ENCODE peak calls at places on chromosome 13, in five cellular contexts. A is psoas muscle, W is dermis microvascular lymphatic vessel endothelial cell, E is left colon, I is fibroblast of gingiva. M is an unnamed sample.

GRCh38 chr13:74774252-74774651 is 640.0 kb upstream of the KLF12 start:
- DNase-seq in A (no peak), W (no peak), E (no peak), I (peak; percentile 69), M (peak; percentile 77)

GRCh38 chr13:89380101-89380500 is 1708.9 kb downstream of the SLITRK5 start:
- DNase-seq in A (no peak), W (no peak), E (no peak), I (no peak), M (no peak)

GRCh38 chr13:48775285-48775684 is 121.6 kb downstream of the CYSLTR2 start:
- DNase-seq in A (no peak), W (no peak), E (no peak), I (no peak), M (no peak)

GRCh38 chr13:41960195-41960699 is 662 bp downstream of the VWA8 start:
- DNase-seq in A (no peak), W (peak; percentile 3), E (no peak), I (peak; percentile 24), M (peak; percentile 62)

GRCh38 chr13:89925107-89925506 is 1422.4 kb upstream of the MIR17HG start:
- DNase-seq in A (no peak), W (peak; percentile 56), E (no peak), I (peak; percentile 9), M (no peak)

GRCh38 chr13:48265217-48265815 is 32.3 kb downstream of the ITM2B start:
- DNase-seq in A (no peak), W (no peak), E (no peak), I (no peak), M (no peak)

GRCh38 chr13:109509154-109509905 is 277.1 kb downstream of the IRS2 start:
- DNase-seq in A (no peak), W (no peak), E (no peak), I (peak; percentile 46), M (peak; percentile 28)

GRCh38 chr13:50677687-50678463 is 165.6 kb downstream of the DLEU7 start:
- DNase-seq in A (no peak), W (peak; percentile 28), E (no peak), I (no peak), M (no peak)

GRCh38 chr13:50955807-50956206 is 46.2 kb downstream of the RNASEH2B start:
- DNase-seq in A (no peak), W (no peak), E (no peak), I (no peak), M (no peak)

GRCh38 chr13:23695711-23696512 is 125.7 kb downstream of the TNFRSF19 start:
- DNase-seq in A (peak; percentile 72), W (peak; percentile 5), E (no peak), I (no peak), M (no peak)

GRCh38 chr13:82330499-82330898 is 1551.8 kb downstream of the SLITRK1 start:
- DNase-seq in A (no peak), W (peak; percentile 4), E (no peak), I (no peak), M (peak; percentile 20)

GRCh38 chr13:111384441-111385181 is 64.2 kb downstream of the TEX29 start:
- DNase-seq in A (no peak), W (no peak), E (no peak), I (no peak), M (no peak)

GRCh38 chr13:43269037-43269476 is 245.7 kb downstream of the DNAJC15 start:
- DNase-seq in A (no peak), W (peak; percentile 24), E (peak; percentile 53), I (peak; percentile 98), M (peak; percentile 89)

GRCh38 chr13:99371956-99372355 is 64.8 kb upstream of the GPR183 start:
- DNase-seq in A (no peak), W (no peak), E (no peak), I (no peak), M (no peak)

GRCh38 chr13:107035186-107035585 is 467.2 kb upstream of the ARGLU1 start:
- DNase-seq in A (no peak), W (no peak), E (no peak), I (no peak), M (no peak)

GRCh38 chr13:44903596-44903995 is 85.7 kb downstream of the NUFIP1 start:
- DNase-seq in A (peak; percentile 94), W (peak; percentile 34), E (peak; percentile 70), I (peak; percentile 98), M (peak; percentile 90)

GRCh38 chr13:27280009-27280646 is 9.5 kb downstream of the RASL11A start:
- DNase-seq in A (no peak), W (no peak), E (no peak), I (no peak), M (no peak)

GRCh38 chr13:98741741-98742435 is 10.6 kb downstream of the SLC15A1 start:
- DNase-seq in A (no peak), W (no peak), E (no peak), I (peak; percentile 42), M (no peak)

GRCh38 chr13:114130708-114131580 is 1.5 kb downstream of the RASA3 start:
- DNase-seq in A (peak; percentile 90), W (peak; percentile 82), E (no peak), I (peak; percentile 88), M (peak; percentile 76)

GRCh38 chr13:24264976-24265375 is 44.4 kb upstream of the C1QTNF9 start:
- DNase-seq in A (no peak), W (no peak), E (no peak), I (no peak), M (no peak)

GRCh38 chr13:98664047-98664446 is 87.1 kb upstream of the STK24 start:
- DNase-seq in A (no peak), W (no peak), E (no peak), I (peak; percentile 10), M (peak; percentile 61)

GRCh38 chr13:103625194-103625593 is 559.0 kb upstream of the SLC10A2 start:
- DNase-seq in A (no peak), W (no peak), E (no peak), I (no peak), M (no peak)